ENCODE peak calls at places on chromosomes 4 and X, in four cellular contexts. One of them, this sample, is unnamed.

GRCh38 chr4:53605783-53606182 is 14.5 kb upstream of the LNX1 start:
- DNase-seq in PC-3: no peak
- DNase-seq in brain microvascular endothelial cell: peak; percentile 73
- DNase-seq in ACHN: no peak
- DNase-seq in this sample: no peak

GRCh38 chr4:112546476-112546875 is 30.5 kb upstream of the NEUROG2 start:
- DNase-seq in ACHN: no peak
- DNase-seq in brain microvascular endothelial cell: no peak
- DNase-seq in PC-3: no peak
- DNase-seq in this sample: no peak

GRCh38 chrX:130770615-130771014 is 132.4 kb downstream of the ENOX2 start:
- DNase-seq in brain microvascular endothelial cell: peak; percentile 70
- DNase-seq in ACHN: peak; percentile 61
- DNase-seq in PC-3: peak; percentile 89
- DNase-seq in this sample: no peak

GRCh38 chrX:136488706-136489105 is 959 bp downstream of the BRS3 start:
- DNase-seq in brain microvascular endothelial cell: no peak
- DNase-seq in ACHN: no peak
- DNase-seq in PC-3: peak; percentile 42
- DNase-seq in this sample: no peak

GRCh38 chr4:58723954-58724353 is 1613.8 kb upstream of the IGFBP7 start:
- DNase-seq in ACHN: no peak
- DNase-seq in brain microvascular endothelial cell: no peak
- DNase-seq in PC-3: no peak
- DNase-seq in this sample: no peak

GRCh38 chrX:70253377-70254062 is 6.5 kb downstream of the P2RY4 start:
- DNase-seq in brain microvascular endothelial cell: no peak
- DNase-seq in ACHN: no peak
- DNase-seq in PC-3: peak; percentile 71
- DNase-seq in this sample: no peak

GRCh38 chrX:154489182-154489581 is 1.2 kb downstream of the SLC10A3 start:
- DNase-seq in PC-3: no peak
- DNase-seq in ACHN: no peak
- DNase-seq in brain microvascular endothelial cell: no peak
- DNase-seq in this sample: no peak

GRCh38 chr4:2289311-2289954 is 27.5 kb upstream of the MXD4 start:
- DNase-seq in PC-3: no peak
- DNase-seq in brain microvascular endothelial cell: no peak
- DNase-seq in ACHN: no peak
- DNase-seq in this sample: no peak

GRCh38 chr4:3231431-3231980 is 17.5 kb upstream of the MSANTD1 start:
- DNase-seq in ACHN: no peak
- DNase-seq in PC-3: no peak
- DNase-seq in brain microvascular endothelial cell: no peak
- DNase-seq in this sample: no peak

GRCh38 chr4:6011686-6012085 is 6.5 kb downstream of the C4orf50 start:
- DNase-seq in PC-3: no peak
- DNase-seq in brain microvascular endothelial cell: no peak
- DNase-seq in ACHN: no peak
- DNase-seq in this sample: no peak

GRCh38 chr4:140188975-140189374 is 35.0 kb upstream of the MAML3 start:
- DNase-seq in brain microvascular endothelial cell: peak; percentile 55
- DNase-seq in ACHN: no peak
- DNase-seq in PC-3: peak; percentile 23
- DNase-seq in this sample: no peak

GRCh38 chr4:110394871-110395270 is 81.1 kb upstream of the ENPEP start:
- DNase-seq in ACHN: no peak
- DNase-seq in PC-3: no peak
- DNase-seq in brain microvascular endothelial cell: no peak
- DNase-seq in this sample: no peak

This sample was measured in GDM1.